ENCODE peak calls at places on chromosomes 12 and 14, in four cellular contexts. L is K562, M is endodermal cell, K is transverse colon. E is an unnamed sample.

GRCh38 chr12:108930756-108931155 is 50.9 kb downstream of the DAO start:
- DNase-seq in L (no peak), K (no peak), M (no peak), E (no peak)

GRCh38 chr12:109718390-109718789 is 4.8 kb downstream of the FAM222A start:
- DNase-seq in M (peak; percentile 97), L (no peak), K (no peak), E (no peak)

GRCh38 chr14:23569443-23570151 is 2.0 kb upstream of the AP1G2 start:
- DNase-seq in K (no peak), L (no peak), M (peak; percentile 84), E (no peak)

GRCh38 chr14:52868911-52869611 is 77.7 kb upstream of the GNPNAT1 start:
- DNase-seq in L (no peak), K (no peak), M (no peak), E (no peak)

GRCh38 chr12:102281231-102281630 is 83.6 kb upstream of the PMCH start:
- DNase-seq in K (no peak), M (no peak), L (no peak), E (no peak)

GRCh38 chr12:20950248-20950647 is 139.7 kb downstream of the SLCO1B3 start:
- DNase-seq in M (no peak), K (no peak), L (peak; percentile 10), E (no peak)

GRCh38 chr14:54866588-54866987 is 36.0 kb downstream of the GCH1 start:
- DNase-seq in M (no peak), L (peak; percentile 47), K (no peak), E (no peak)

GRCh38 chr12:59708059-59708458 is 112.2 kb downstream of the SLC16A7 start:
- DNase-seq in M (no peak), L (no peak), K (no peak), E (no peak)

GRCh38 chr12:94640134-94640928 is 10.0 kb downstream of the TMCC3 start:
- DNase-seq in L (no peak), M (no peak), K (peak; percentile 17), E (no peak)

GRCh38 chr12:113190761-113191160 is 5.2 kb downstream of the RITA1 start:
- DNase-seq in K (no peak), M (peak; percentile 88), L (peak; percentile 88), E (no peak)

GRCh38 chr14:33512201-33512600 is 438.7 kb downstream of the EGLN3 start:
- DNase-seq in M (no peak), K (no peak), L (no peak), E (no peak)

GRCh38 chr12:118219106-118219505 is 83.2 kb downstream of the PEBP1 start:
- DNase-seq in L (no peak), M (no peak), K (no peak), E (no peak)

GRCh38 chr12:12890492-12890814 is 909 bp upstream of the GPRC5A start:
- DNase-seq in L (no peak), M (no peak), K (no peak), E (no peak)

GRCh38 chr12:114735680-114736374 is 51.9 kb upstream of the TBX3 start:
- DNase-seq in M (peak; percentile 77), K (no peak), L (no peak), E (no peak)

GRCh38 chr12:4246116-4246515 is 27.4 kb upstream of the CCND2 start:
- DNase-seq in K (no peak), M (no peak), L (no peak), E (no peak)

GRCh38 chr12:68406134-68406576 is 74.0 kb upstream of the MDM1 start:
- DNase-seq in M (peak; percentile 74), K (peak; percentile 94), L (peak; percentile 30), E (peak; percentile 96)
- TF ChIP-seq CTCF in M (peak; percentile 70), K (peak; percentile 16), L (peak; percentile 48), E (no peak)

GRCh38 chr14:24576766-24577165 is 716 bp upstream of the CTSG start:
- DNase-seq in K (no peak), L (no peak), M (no peak), E (no peak)
- H3K4me3 ChIP-seq in K (no peak overlapping the region), L (no peak overlapping the region), M (no peak overlapping the region), E (no peak overlapping the region)

DNA sequence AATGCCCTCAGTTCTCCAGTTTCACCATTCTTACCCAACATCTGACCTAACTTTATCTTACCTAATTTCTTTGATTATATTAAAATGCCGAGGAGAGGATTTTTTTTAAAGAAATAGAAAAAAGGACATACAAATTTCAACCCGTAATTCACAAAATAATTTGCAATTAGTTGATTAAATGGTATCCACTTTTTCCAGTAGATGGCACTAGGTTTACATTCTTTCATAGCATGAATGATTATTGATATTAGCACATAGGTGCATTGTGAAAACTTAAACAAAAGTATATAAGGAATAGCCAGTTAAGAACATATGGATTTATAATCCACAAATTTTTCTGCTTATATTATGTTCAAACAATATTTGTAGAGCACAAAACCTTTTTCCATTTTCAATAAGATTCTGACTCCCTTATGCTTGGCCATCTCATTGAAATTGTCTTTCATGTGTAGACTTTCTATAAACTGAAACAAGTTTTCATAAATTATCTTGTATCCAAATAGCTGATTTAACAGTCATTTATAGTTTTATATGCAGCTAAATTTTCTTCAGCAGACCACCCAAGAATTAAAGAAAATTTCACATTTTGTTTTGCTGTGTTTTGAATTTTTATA is 35.3 kb downstream of the MSRB3 start:
- DNase-seq in L (peak; percentile 3), K (no peak), M (no peak), E (no peak)
- H3K27ac ChIP-seq in L (no peak overlapping the region), K (no peak overlapping the region), M (no peak overlapping the region), E (no peak overlapping the region)

DNA sequence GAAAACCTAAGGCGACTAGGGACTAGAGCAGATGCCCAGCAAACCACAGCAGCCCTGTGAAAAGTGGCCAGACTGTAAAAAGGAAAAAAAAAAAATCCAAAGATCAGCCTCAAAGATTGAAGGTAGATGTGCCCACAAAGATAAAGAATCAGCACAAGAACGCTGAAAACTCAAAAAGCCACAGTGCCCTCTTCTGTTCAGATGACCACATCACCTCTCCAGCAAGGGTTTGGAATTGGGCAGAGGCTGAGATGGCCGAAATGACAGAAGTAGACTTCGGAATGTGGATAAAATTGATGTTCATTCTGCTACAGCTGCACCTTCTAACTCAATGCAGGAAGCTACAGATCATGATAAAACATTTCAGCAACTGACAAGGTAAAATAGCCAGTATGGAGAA is 154.4 kb downstream of the GPHN start:
- DNase-seq in M (peak; percentile 76), L (no peak), K (no peak), E (no peak)
- TF ChIP-seq CTCF in M (peak; percentile 80), L (no peak), K (peak; percentile 17), E (no peak)

E was measured in coronary artery.